ENCODE peak calls at places on chromosome 6, in six cellular contexts. J, Y, G, C, V and F are unnamed samples.

GRCh38 chr6:144697389-144697788 is 412.3 kb downstream of the UTRN start:
- DNase-seq in G (peak; percentile 32), J (no peak), Y (no peak), V (no peak), C (no peak), F (no peak)

GRCh38 chr6:38364127-38364526 is 275.6 kb downstream of the BTBD9 start:
- DNase-seq in C (no peak), V (no peak), J (no peak), G (no peak), Y (no peak), F (no peak)

GRCh38 chr6:46648869-46649488 is 3.6 kb downstream of the CYP39A1 start:
- DNase-seq in Y (peak; percentile 22), V (no peak), J (no peak), C (no peak), G (no peak), F (no peak)

GRCh38 chr6:87484491-87484890 is 11.7 kb downstream of the SLC35A1 start:
- DNase-seq in C (no peak), J (no peak), G (no peak), V (no peak), Y (no peak), F (no peak)

GRCh38 chr6:25842526-25842925 is 10.7 kb upstream of the SLC17A1 start:
- DNase-seq in J (no peak), C (no peak), Y (no peak), V (no peak), G (no peak), F (no peak)

GRCh38 chr6:32830017-32830416 is 8.5 kb downstream of the TAP2 start:
- DNase-seq in C (no peak), V (no peak), G (no peak), Y (no peak), J (no peak), F (no peak)

GRCh38 chr6:56947931-56948330 is 7.0 kb upstream of the BEND6 start:
- DNase-seq in Y (no peak), C (no peak), J (no peak), G (no peak), V (no peak), F (no peak)

GRCh38 chr6:98835149-98836024 is 1.0 kb downstream of the POU3F2 start:
- DNase-seq in G (peak; percentile 78), Y (no peak), V (peak; percentile 61), C (no peak), J (no peak), F (peak; percentile 75)

GRCh38 chr6:38012573-38012972 is 193.0 kb downstream of the ZFAND3 start:
- DNase-seq in Y (no peak), V (peak; percentile 50), G (peak; percentile 37), C (no peak), J (no peak), F (no peak)

GRCh38 chr6:16585805-16586204 is 175.5 kb downstream of the ATXN1 start:
- DNase-seq in Y (peak; percentile 75), V (no peak), G (no peak), J (no peak), C (no peak), F (no peak)

GRCh38 chr6:70651326-70651905 is 16.3 kb upstream of the SMAP1 start:
- DNase-seq in Y (no peak), G (no peak), C (no peak), J (no peak), V (no peak), F (no peak)

GRCh38 chr6:128954308-128955043 is 71.5 kb downstream of the LAMA2 start:
- DNase-seq in C (no peak), J (no peak), V (peak; percentile 22), G (no peak), Y (no peak), F (no peak)

DNA sequence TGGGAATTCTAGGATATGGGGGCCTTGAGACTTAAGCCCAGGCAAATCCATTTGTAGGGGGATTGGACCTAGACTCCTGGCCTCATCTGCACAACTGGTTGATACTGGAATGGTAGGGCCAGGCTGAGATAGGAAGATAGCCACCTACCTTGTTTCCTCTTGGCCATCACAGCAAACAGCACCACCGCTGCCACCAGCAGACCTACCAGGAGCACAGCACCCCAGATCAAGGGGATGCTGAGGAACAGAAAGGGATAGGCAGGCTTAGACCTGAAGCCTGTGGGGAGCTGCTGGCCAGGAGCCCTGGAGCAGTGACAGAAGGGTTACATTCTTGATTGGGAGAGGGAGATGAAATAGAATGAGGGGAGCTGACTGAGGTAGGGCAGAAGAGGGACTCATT is 3.5 kb downstream of the TREML1 start:
- DNase-seq in V (no peak), G (no peak), Y (no peak), C (no peak), J (no peak), F (no peak)
- TF ChIP-seq CTCF in V (peak; percentile 12), G (no peak), Y (no peak), C (no peak), J (no peak), F (no peak)

GRCh38 chr6:125169522-125169921 is 15.9 kb downstream of the TPD52L1 start:
- DNase-seq in C (no peak), V (no peak), Y (no peak), J (no peak), G (no peak), F (no peak)
- H3K27ac ChIP-seq in C (no peak overlapping the region), V (no peak overlapping the region), Y (no peak overlapping the region), J (no peak overlapping the region), G (no peak overlapping the region), F (no peak overlapping the region)

GRCh38 chr6:151763938-151764680 is 43.4 kb upstream of the ESR1 start:
- DNase-seq in G (peak; percentile 67), Y (no peak), J (peak; percentile 94), V (peak; percentile 94), C (peak; percentile 92), F (peak; percentile 85)
- TF ChIP-seq POLR2AphosphoS5 in G (no peak), Y (no peak), J (peak; percentile 33), V (no peak), C (no peak), F (peak; percentile 29)

DNA sequence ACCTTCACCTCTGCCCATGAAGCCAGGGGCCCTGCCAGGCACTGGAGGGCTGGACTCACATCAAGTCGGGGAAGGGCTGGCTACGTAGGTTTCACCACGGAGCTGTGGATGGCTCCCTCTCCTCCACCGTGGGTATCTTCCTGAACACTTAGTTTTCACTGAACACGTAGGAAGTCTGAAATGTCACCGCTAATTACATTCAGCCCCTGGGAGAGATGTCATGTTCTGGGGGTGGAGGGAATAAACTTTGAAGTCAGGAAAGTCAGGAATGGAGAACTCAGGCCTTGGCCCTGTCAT is 6.5 kb downstream of the LHFPL5 start:
- DNase-seq in Y (no peak), G (no peak), J (no peak), V (no peak), C (no peak), F (no peak)
- TF ChIP-seq CTCF in Y (no peak), G (no peak), J (no peak), V (no peak), C (no peak), F (no peak)

GRCh38 chr6:158036261-158036660 is 54.6 kb downstream of the SYNJ2 start:
- DNase-seq in V (no peak), G (no peak), Y (no peak), C (no peak), J (no peak), F (no peak)

GRCh38 chr6:158032354-158032733 is 50.7 kb downstream of the SYNJ2 start:
- DNase-seq in V (no peak), C (peak; percentile 57), J (no peak), Y (no peak), G (no peak), F (no peak)

GRCh38 chr6:158031445-158032353 is 50.0 kb downstream of the SYNJ2 start:
- DNase-seq in V (no peak), Y (peak; percentile 65), J (peak; percentile 55), C (peak; percentile 87), G (peak; percentile 54), F (no peak)

GRCh38 chr6:158033077-158033750 is 51.6 kb downstream of the SYNJ2 start:
- DNase-seq in J (no peak), V (no peak), G (no peak), Y (no peak), C (peak; percentile 59), F (no peak)

DNA sequence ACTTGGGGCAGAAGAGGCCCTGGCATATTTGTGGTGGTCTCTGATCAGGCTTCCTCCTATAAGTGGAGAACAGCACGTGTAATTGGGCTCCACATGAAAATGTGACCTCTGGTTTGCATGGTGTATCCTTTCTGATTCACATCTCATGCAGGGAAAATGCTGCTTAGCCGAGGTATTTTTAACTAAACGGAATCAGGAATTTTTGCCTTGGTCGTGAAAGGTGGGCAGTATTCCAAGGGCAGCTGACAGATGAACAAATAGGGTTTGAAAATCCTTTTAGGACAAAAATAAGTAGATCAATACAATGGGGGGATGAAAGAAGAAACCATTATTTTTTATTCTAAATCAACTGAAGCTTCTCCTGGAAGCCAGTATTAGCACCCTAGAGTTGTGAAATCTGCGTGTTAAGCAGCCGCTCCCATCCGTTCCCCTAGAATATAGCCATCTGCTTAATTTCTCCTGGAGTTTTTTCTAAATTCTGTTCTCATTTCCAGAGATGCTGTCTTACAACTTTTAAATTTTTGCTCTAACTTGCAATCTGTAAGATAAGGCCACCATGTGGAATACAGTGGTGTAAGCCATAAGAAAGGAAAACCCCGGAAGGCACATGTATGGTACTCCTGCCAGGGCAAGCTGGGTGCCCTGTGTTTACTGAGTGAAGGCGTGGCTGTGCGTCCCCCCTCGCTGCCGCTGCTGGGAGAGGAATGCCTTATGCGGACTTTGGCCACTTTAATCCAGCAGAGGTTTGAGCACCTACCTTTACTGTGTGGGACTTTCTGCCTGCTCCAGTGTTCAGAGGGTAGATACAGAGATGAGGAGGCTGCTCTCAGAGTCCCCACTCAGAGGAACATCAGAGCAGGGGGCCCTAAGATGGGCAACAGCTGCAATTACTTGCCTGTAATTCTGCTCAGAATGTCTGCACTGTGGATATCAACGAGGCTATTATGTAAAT is 52.4 kb downstream of the SYNJ2 start:
- DNase-seq in G (no peak), V (no peak), Y (no peak), C (peak; percentile 48), J (peak; percentile 77), F (no peak)
- H3K27ac ChIP-seq in G (peak overlapping the region; percentile 96), V (no peak overlapping the region), Y (no peak overlapping the region), C (no peak overlapping the region), J (peak overlapping the region; percentile 67), F (no peak overlapping the region)